ENCODE peak calls at places on chromosomes 5 and 9, in six cellular contexts. A, Q, F, G, J and V are unnamed samples. For H3K9me3 and H3K4me1, the result is how much of the 10 kb centered on the place peaks cover.

GRCh38 chr5:2739360-2740050 is 12.0 kb downstream of the IRX2 start:
- ATAC-seq in F (peak), Q (peak), G (no peak), A (peak), J (peak), V (no peak)

GRCh38 chr9:109733690-109734089 is 46.3 kb upstream of the PALM2AKAP2 start:
- ATAC-seq in J (no peak), G (no peak), A (no peak), Q (no peak), F (no peak), V (no peak)

GRCh38 chr9:120323125-120323524 is 256.8 kb downstream of the CDK5RAP2 start:
- ATAC-seq in G (no peak), F (no peak), Q (no peak), A (no peak), J (no peak), V (no peak)

GRCh38 chr5:53249529-53249928 is 140.0 kb upstream of the MOCS2 start:
- ATAC-seq in J (no peak), F (no peak), G (no peak), A (peak), Q (peak), V (peak)

GRCh38 chr5:115243412-115243811 is 19.3 kb downstream of the PGGT1B start:
- ATAC-seq in G (no peak), J (no peak), A (peak), F (no peak), Q (peak), V (no peak)

GRCh38 chr9:104074876-104075275 is 19.2 kb upstream of the SMC2 start:
- ATAC-seq in F (peak), A (peak), G (no peak), J (peak), Q (peak), V (peak)

GRCh38 chr5:76422742-76423141 is 19.7 kb downstream of the IQGAP2 start:
- ATAC-seq in G (no peak), F (no peak), A (no peak), J (no peak), Q (no peak), V (no peak)

GRCh38 chr5:172798422-172799215 is 27.6 kb upstream of the DUSP1 start:
- ATAC-seq in A (peak), F (peak), Q (peak), G (no peak), J (peak), V (peak)

GRCh38 chr9:112112941-112113399 is 62.1 kb downstream of the SUSD1 start:
- ATAC-seq in G (peak), F (no peak), J (no peak), Q (peak), A (peak), V (no peak)

GRCh38 chr9:130847306-130848217 is 12.5 kb downstream of the ABL1 start:
- ATAC-seq in Q (peak), F (peak), G (peak), J (peak), A (peak), V (peak)

DNA sequence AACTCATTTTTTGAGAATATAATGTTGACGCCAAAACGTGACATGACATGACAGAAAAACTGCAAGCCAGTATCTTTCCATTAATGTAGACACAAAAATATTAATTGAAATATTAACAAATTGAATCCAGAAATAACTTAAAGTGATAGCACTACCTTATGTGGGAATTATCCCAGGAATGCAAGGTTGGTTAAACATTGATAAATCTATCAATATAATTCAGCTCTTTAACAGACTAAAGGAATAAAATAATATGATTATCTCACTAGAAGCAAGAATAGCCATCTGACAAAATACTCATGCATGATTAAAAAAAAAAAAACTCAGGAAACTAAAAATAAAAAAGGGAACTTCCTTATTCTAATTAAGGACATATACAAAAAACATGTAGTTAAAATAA is 6.8 kb downstream of the ZNF510 start:
- ATAC-seq in Q (no peak), A (no peak), J (no peak), F (no peak), G (no peak), V (no peak)
- H3K9me3 ChIP-seq in Q (under half), A (half or more), J (half or more), F (under half), G (under half), V (half or more)

GRCh38 chr5:98775246-98775961 is 1.9 kb downstream of the RGMB start:
- ATAC-seq in J (no peak), A (no peak), G (no peak), Q (no peak), F (no peak), V (no peak)

GRCh38 chr5:98773214-98773463 is 324 bp upstream of the RGMB start:
- ATAC-seq in J (no peak), A (no peak), F (no peak), G (no peak), Q (no peak), V (no peak)

GRCh38 chr5:98774192-98775046 is 956 bp downstream of the RGMB start:
- ATAC-seq in Q (no peak), F (peak), A (peak), G (peak), J (no peak), V (no peak)

GRCh38 chr5:98772415-98773213 is 849 bp upstream of the RGMB start:
- ATAC-seq in A (peak), Q (peak), F (peak), J (peak), G (peak), V (peak)

DNA sequence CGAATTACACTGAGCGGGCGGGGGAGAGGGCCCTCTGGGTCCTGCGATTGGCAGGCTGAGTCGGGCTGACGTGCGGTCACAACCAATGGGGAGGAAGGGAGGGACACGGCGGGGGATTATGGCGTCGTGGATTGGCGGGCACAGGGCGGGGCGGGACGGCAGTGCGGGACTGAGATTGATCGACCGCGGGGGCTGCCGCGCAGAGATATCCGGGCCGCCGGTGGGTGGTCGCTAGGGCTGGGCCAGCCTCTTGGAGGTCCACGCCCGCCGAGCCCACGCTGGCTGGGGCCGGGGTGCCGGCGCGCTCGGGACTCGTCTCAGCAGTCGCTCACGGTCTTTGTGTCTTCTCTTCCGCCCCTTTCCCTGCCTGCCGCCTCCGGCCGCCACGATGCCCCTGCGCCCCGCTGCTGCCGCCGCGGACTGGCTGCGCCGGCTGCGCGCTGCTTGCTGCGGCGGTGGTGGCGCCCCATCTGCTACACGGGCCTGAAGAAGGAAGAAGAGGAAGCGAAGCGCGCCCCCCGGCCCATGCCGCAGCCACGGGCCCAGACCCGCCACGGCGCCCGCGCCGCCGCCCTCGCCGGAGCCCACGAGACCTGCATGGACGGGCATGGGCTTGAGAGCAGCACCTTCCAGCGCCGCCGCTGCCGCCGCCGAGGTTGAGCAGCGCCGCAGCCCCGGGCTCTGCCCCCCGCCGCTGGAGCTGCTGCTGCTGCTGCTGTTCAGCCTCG is at the start of gene RGMB:
- ATAC-seq in A (peak), J (peak), G (peak), F (peak), Q (peak), V (peak)
- H3K4me1 ChIP-seq in A (under half), J (under half), G (under half), F (under half), Q (under half), V (under half)

GRCh38 chr9:22452415-22453010 is 5.9 kb downstream of the DMRTA1 start:
- ATAC-seq in F (no peak), A (peak), J (no peak), Q (peak), G (peak), V (no peak)

GRCh38 chr9:22446950-22447606 is 454 bp downstream of the DMRTA1 start:
- ATAC-seq in G (no peak), A (peak), F (peak), Q (peak), J (peak), V (peak)

GRCh38 chr9:22440841-22441240 is 5.8 kb upstream of the DMRTA1 start:
- ATAC-seq in F (no peak), G (no peak), Q (no peak), J (no peak), A (no peak), V (no peak)

GRCh38 chr9:22447607-22448305 is 1.1 kb downstream of the DMRTA1 start:
- ATAC-seq in F (no peak), Q (no peak), A (peak), G (no peak), J (peak), V (no peak)

DNA sequence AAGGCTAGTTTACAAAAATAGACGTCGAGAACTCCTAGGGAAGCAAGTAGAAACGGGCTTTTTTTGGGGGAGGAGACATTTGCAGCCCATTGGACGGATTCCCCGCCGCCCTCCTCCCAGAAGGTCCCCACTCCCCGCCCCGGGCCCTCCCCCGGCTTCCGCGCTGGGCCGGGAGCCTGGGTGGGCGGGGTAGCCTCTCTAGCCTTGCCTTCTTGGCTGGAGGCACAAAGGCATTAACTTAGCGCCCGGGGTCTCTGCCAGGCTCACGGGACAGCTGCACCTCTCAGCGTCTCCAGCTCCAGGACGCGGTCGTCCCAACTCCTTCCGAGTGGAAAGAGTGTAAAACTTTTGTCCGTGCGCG is at the start of gene DMRTA1:
- ATAC-seq in J (peak), Q (peak), G (no peak), F (peak), A (peak), V (peak)
- TF ChIP-seq POLR2A in J (peak), Q (no peak), G (no peak), F (no peak), A (peak), V (peak)

GRCh38 chr5:141261238-141261546 is 16.0 kb downstream of the PCDHB15 start:
- ATAC-seq in F (no peak), G (no peak), J (no peak), Q (no peak), A (no peak), V (no peak)
- H3K9me3 ChIP-seq in F (half or more), G (under half), J (half or more), Q (under half), A (half or more), V (half or more)

GRCh38 chr5:68268363-68269130 is 53.0 kb downstream of the PIK3R1 start:
- ATAC-seq in Q (no peak), A (no peak), J (no peak), G (no peak), F (no peak), V (no peak)

GRCh38 chr5:68269820-68270219 is 54.3 kb downstream of the PIK3R1 start:
- ATAC-seq in G (no peak), F (no peak), A (no peak), J (no peak), Q (no peak), V (no peak)

GRCh38 chr5:68272289-68272688 is 56.7 kb downstream of the PIK3R1 start:
- ATAC-seq in A (no peak), J (no peak), F (no peak), Q (no peak), G (no peak), V (no peak)

GRCh38 chr5:68270576-68270975 is 55.0 kb downstream of the PIK3R1 start:
- ATAC-seq in F (no peak), Q (no peak), J (no peak), A (no peak), G (no peak), V (no peak)

DNA sequence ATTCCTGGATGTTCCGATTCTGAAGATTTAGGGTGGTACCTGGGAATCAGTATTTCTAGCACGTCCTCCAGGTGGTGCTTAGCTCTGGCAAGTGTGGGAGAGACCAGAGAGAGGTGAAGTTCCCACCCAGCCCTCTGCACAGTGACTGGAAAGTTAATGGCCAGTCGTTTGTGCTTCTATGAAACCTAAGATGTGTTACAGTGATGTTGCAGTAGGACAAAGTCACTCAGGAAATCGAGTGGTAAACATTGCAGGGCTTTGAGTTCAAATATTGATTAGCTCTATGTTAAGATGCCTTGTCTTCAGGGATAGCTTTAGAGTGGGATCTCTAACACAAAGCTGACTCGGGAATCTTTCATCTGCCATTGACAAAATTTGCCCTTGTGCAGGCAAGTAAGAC is 55.6 kb downstream of the PIK3R1 start:
- ATAC-seq in G (no peak), J (no peak), Q (no peak), F (no peak), A (no peak), V (no peak)
- H3K4me1 ChIP-seq in G (under half), J (under half), Q (under half), F (half or more), A (under half), V (half or more)

GRCh38 chr5:171750316-171750788 is 35.3 kb upstream of the SMIM23 start:
- ATAC-seq in F (peak), A (peak), J (peak), G (peak), Q (no peak), V (peak)
- TF ChIP-seq POLR2A in F (no peak), A (no peak), J (no peak), G (no peak), Q (no peak), V (no peak)

GRCh38 chr9:138120511-138121437 is 243.2 kb downstream of the CACNA1B start:
- ATAC-seq in Q (no peak), F (no peak), J (no peak), G (no peak), A (no peak), V (no peak)

GRCh38 chr9:138117836-138118235 is 240.3 kb downstream of the CACNA1B start:
- ATAC-seq in Q (no peak), F (no peak), A (no peak), J (no peak), G (no peak), V (no peak)

GRCh38 chr9:138120072-138120471 is 242.5 kb downstream of the CACNA1B start:
- ATAC-seq in J (no peak), F (no peak), G (no peak), Q (no peak), A (no peak), V (no peak)

GRCh38 chr9:138118601-138119071 is 241.1 kb downstream of the CACNA1B start:
- ATAC-seq in J (no peak), A (no peak), G (no peak), F (no peak), Q (no peak), V (no peak)

DNA sequence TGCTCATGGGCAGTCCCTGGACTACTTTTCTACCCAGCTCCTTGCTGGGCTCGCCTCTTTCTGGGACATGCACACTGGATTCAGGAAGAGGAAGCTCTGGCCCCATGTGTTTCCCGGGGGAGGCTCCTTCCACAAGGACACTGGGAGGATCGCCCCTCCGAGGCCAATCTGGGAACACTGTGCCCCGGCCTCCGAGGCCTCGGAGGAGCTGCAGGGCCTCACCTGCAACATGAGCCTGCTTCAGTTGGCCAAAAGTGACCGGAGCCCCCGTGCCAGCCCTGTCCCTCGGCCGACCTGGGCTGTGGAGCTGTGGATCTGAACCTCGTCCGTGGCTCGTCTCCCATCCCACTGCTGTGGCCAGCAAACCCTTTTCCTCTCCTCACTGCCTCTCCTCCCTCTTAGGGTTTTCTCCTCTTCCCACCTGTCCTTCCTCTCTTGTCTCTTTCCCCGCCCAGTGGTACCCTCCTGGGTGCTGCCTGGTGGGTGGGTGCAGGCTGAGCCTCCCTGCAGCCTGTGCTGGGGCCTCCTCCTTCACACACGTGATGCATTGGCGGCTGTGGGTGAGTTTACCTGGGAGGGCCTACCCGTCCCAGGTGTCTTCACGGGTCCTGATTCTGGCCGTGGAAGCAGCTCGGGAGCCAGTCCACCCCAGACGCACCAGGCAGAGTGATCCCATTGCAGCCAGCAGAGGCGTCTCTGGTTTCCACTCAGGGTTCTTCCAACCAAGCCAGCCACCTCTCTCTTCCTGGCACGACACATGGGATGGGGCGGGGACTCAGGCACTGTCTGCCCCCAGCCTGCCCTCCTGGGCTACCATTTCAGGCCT is 241.8 kb downstream of the CACNA1B start:
- ATAC-seq in Q (no peak), F (no peak), A (no peak), G (no peak), J (no peak), V (no peak)
- H3K9me3 ChIP-seq in Q (half or more), F (under half), A (under half), G (under half), J (under half), V (under half)